ENCODE peak calls at places on chromosomes 3 and 15, in nine cellular contexts. H is GM20000; J is WTC11; U is B cell; D is CD8-positive, alpha-beta T cell; P is lower lobe of right lung; Q is endothelial cell; Y is astrocyte of the spinal cord; K is lung. A is an unnamed sample.

GRCh38 chr15:88476635-88477038 is 9.1 kb downstream of the MRPS11 start:
- DNase-seq in H (peak), J (peak), U (no peak), D (no peak), P (no peak), Q (peak), Y (peak), K (no peak), A (peak)

GRCh38 chr3:29348311-29348710 is 67.4 kb downstream of the RBMS3 start:
- DNase-seq in H (no peak), J (no peak), U (no peak), D (no peak), P (no peak), Q (no peak), Y (no peak), K (no peak), A (no peak)

GRCh38 chr15:52528465-52529288 is at the start of gene MYO5A:
- DNase-seq in H (peak), J (peak), U (peak), D (peak), P (peak), Q (peak), Y (peak), K (peak), A (peak)

GRCh38 chr3:53375019-53375418 is 27.7 kb upstream of the DCP1A start:
- DNase-seq in H (peak), J (peak), U (peak), D (peak), P (peak), Q (peak), Y (peak), K (peak), A (peak)

GRCh38 chr3:116127464-116127863 is 317.8 kb downstream of the LSAMP start:
- DNase-seq in H (no peak), J (no peak), U (no peak), D (no peak), P (no peak), Q (no peak), Y (no peak), K (no peak), A (no peak)

GRCh38 chr3:43155464-43156121 is 49.7 kb upstream of the POMGNT2 start:
- DNase-seq in H (no peak), J (peak), U (no peak), D (no peak), P (no peak), Q (peak), Y (peak), K (peak), A (peak)

GRCh38 chr15:38176696-38177095 is 75.9 kb upstream of the SPRED1 start:
- DNase-seq in H (no peak), J (no peak), U (no peak), D (no peak), P (no peak), Q (no peak), Y (peak), K (no peak), A (no peak)

GRCh38 chr3:187005827-187006481 is 75.6 kb downstream of the ST6GAL1 start:
- DNase-seq in H (no peak), J (no peak), U (no peak), D (peak), P (no peak), Q (no peak), Y (no peak), K (no peak), A (no peak)

GRCh38 chr15:28246605-28247004 is 75.4 kb downstream of the HERC2 start:
- DNase-seq in H (no peak), J (no peak), U (no peak), D (no peak), P (no peak), Q (no peak), Y (no peak), K (no peak), A (no peak)

GRCh38 chr3:116256843-116257485 is 188.3 kb downstream of the LSAMP start:
- DNase-seq in H (no peak), J (no peak), U (no peak), D (no peak), P (no peak), Q (no peak), Y (no peak), K (no peak), A (no peak)

GRCh38 chr15:77617507-77618285 is 15.0 kb downstream of the LINGO1 start:
- DNase-seq in H (peak), J (peak), U (no peak), D (no peak), P (no peak), Q (peak), Y (no peak), K (no peak), A (peak)

GRCh38 chr3:50158747-50159146 is 3.6 kb downstream of the SEMA3F start:
- DNase-seq in H (no peak), J (no peak), U (no peak), D (no peak), P (no peak), Q (no peak), Y (no peak), K (no peak), A (no peak)

GRCh38 chr3:172648736-172649135 is 62.1 kb downstream of the NCEH1 start:
- DNase-seq in H (no peak), J (no peak), U (no peak), D (no peak), P (no peak), Q (no peak), Y (no peak), K (no peak), A (peak)

GRCh38 chr3:180594631-180595348 is 7.2 kb upstream of the TTC14 start:
- DNase-seq in H (peak), J (no peak), U (no peak), D (no peak), P (no peak), Q (no peak), Y (peak), K (no peak), A (peak)

GRCh38 chr3:23468203-23468602 is 265.1 kb downstream of the UBE2E2 start:
- DNase-seq in H (no peak), J (no peak), U (no peak), D (no peak), P (no peak), Q (no peak), Y (no peak), K (no peak), A (no peak)

GRCh38 chr3:41053220-41053619 is 146.1 kb upstream of the CTNNB1 start:
- DNase-seq in H (no peak), J (no peak), U (no peak), D (no peak), P (no peak), Q (no peak), Y (no peak), K (no peak), A (peak)

GRCh38 chr15:88650556-88650955 is 11.7 kb downstream of the ISG20 start:
- DNase-seq in H (no peak), J (no peak), U (peak), D (peak), P (no peak), Q (no peak), Y (no peak), K (peak), A (no peak)

GRCh38 chr3:37163262-37164020 is 10.9 kb downstream of the LRRFIP2 start:
- DNase-seq in H (no peak), J (peak), U (no peak), D (no peak), P (no peak), Q (peak), Y (peak), K (no peak), A (peak)

GRCh38 chr3:23712656-23713559 is 92.8 kb upstream of the UBE2E1 start:
- DNase-seq in H (no peak), J (peak), U (no peak), D (no peak), P (no peak), Q (peak), Y (peak), K (no peak), A (peak)

GRCh38 chr3:64983583-64984359 is 296.0 kb upstream of the ADAMTS9 start:
- DNase-seq in H (no peak), J (no peak), U (no peak), D (no peak), P (no peak), Q (no peak), Y (no peak), K (no peak), A (no peak)

GRCh38 chr3:38555926-38556325 is 59.8 kb downstream of the EXOG start:
- DNase-seq in H (no peak), J (no peak), U (no peak), D (no peak), P (peak), Q (no peak), Y (no peak), K (no peak), A (no peak)

GRCh38 chr3:185253645-185254410 is at the start of gene EHHADH:
- DNase-seq in H (peak), J (peak), U (peak), D (peak), P (peak), Q (peak), Y (peak), K (peak), A (peak)

GRCh38 chr15:59492389-59493377 is 54.7 kb downstream of the FAM81A start:
- DNase-seq in H (peak), J (peak), U (peak), D (peak), P (peak), Q (peak), Y (peak), K (peak), A (peak)

GRCh38 chr15:74451861-74452835 is 8.8 kb downstream of the UBL7 start:
- DNase-seq in H (no peak), J (no peak), U (no peak), D (no peak), P (no peak), Q (no peak), Y (no peak), K (no peak), A (no peak)

GRCh38 chr15:56868251-56868650 is 50.2 kb upstream of the TCF12 start:
- DNase-seq in H (no peak), J (no peak), U (no peak), D (no peak), P (no peak), Q (no peak), Y (no peak), K (no peak), A (no peak)

GRCh38 chr15:62883938-62884479 is 158.5 kb upstream of the TPM1 start:
- DNase-seq in H (no peak), J (no peak), U (no peak), D (no peak), P (no peak), Q (no peak), Y (no peak), K (no peak), A (no peak)

GRCh38 chr3:173513123-173513522 is 115.6 kb downstream of the NLGN1 start:
- DNase-seq in H (peak), J (no peak), U (no peak), D (no peak), P (no peak), Q (no peak), Y (no peak), K (no peak), A (peak)

GRCh38 chr15:77487479-77487861 is 66.8 kb downstream of the HMG20A start:
- DNase-seq in H (no peak), J (no peak), U (no peak), D (no peak), P (no peak), Q (peak), Y (no peak), K (no peak), A (no peak)

GRCh38 chr3:89571707-89572106 is 464.3 kb downstream of the EPHA3 start:
- DNase-seq in H (no peak), J (no peak), U (no peak), D (no peak), P (peak), Q (no peak), Y (no peak), K (no peak), A (no peak)

GRCh38 chr3:156413293-156413912 is 141.5 kb downstream of the SSR3 start:
- DNase-seq in H (no peak), J (no peak), U (no peak), D (no peak), P (no peak), Q (no peak), Y (no peak), K (no peak), A (no peak)

GRCh38 chr3:18562364-18563154 is 137.4 kb upstream of the SATB1 start:
- DNase-seq in H (no peak), J (no peak), U (no peak), D (no peak), P (no peak), Q (no peak), Y (no peak), K (no peak), A (no peak)

GRCh38 chr3:55558316-55558715 is 71.2 kb upstream of the WNT5A start:
- DNase-seq in H (no peak), J (no peak), U (no peak), D (no peak), P (no peak), Q (no peak), Y (peak), K (no peak), A (no peak)

GRCh38 chr3:64463981-64464380 is 223.8 kb downstream of the ADAMTS9 start:
- DNase-seq in H (no peak), J (no peak), U (no peak), D (no peak), P (no peak), Q (no peak), Y (no peak), K (no peak), A (no peak)

GRCh38 chr3:37241880-37242279 is 67.5 kb upstream of the LRRFIP2 start:
- DNase-seq in H (no peak), J (no peak), U (no peak), D (no peak), P (no peak), Q (no peak), Y (no peak), K (no peak), A (no peak)

GRCh38 chr3:11272913-11273574 is 847 bp downstream of the ATG7 start:
- DNase-seq in H (no peak), J (no peak), U (no peak), D (no peak), P (no peak), Q (no peak), Y (no peak), K (no peak), A (no peak)

GRCh38 chr3:54660599-54661210 is 267.2 kb downstream of the LRTM1 start:
- DNase-seq in H (no peak), J (no peak), U (no peak), D (no peak), P (no peak), Q (no peak), Y (no peak), K (no peak), A (no peak)

GRCh38 chr15:36845270-36845669 is 255.1 kb downstream of the MEIS2 start:
- DNase-seq in H (no peak), J (no peak), U (no peak), D (no peak), P (no peak), Q (no peak), Y (no peak), K (no peak), A (no peak)

GRCh38 chr15:36843822-36844221 is 256.5 kb downstream of the MEIS2 start:
- DNase-seq in H (no peak), J (no peak), U (no peak), D (no peak), P (no peak), Q (no peak), Y (no peak), K (no peak), A (no peak)

GRCh38 chr15:36841154-36841553 is 259.2 kb downstream of the MEIS2 start:
- DNase-seq in H (no peak), J (no peak), U (no peak), D (no peak), P (no peak), Q (no peak), Y (no peak), K (no peak), A (no peak)

DNA sequence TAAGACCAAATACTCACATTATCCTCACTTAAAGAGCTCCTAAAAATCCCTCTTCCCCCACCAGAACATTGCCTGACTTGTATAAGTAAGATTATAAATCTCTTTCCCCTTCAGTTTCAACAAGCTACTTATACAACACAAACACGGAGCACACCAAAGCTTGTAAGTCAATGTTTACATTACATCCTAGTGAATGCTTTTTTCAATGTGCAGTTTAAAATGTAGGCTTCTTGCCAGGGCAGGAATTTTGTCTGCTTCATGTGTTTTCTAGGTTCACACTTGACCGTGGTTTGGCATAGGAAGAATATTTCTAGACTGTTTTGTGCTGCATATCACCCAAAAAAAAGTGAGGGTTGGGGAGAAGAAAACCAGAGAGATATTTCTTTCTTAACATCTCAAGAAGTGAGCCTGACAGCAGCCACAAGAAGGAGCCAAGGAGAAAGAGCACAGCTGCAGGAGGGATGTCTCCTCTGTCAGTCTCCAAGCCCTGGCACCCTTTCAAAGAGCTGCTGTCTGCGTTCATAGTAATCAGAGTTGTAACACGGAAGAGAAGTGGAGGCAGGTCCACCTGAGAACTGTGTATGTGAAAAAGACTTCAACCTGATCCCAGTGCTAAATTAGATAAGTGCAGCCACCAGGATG is 255.8 kb downstream of the MEIS2 start:
- DNase-seq in H (no peak), J (no peak), U (no peak), D (no peak), P (no peak), Q (no peak), Y (peak), K (no peak), A (no peak)
- TF ChIP-seq CTCF in H (no peak), J (no peak), U (no peak), D (no peak), P (no peak), Q (no peak), Y (peak), K (no peak), A (no peak)

GRCh38 chr3:2992534-2992933 is 117.6 kb downstream of the IL5RA start:
- DNase-seq in H (no peak), J (no peak), U (no peak), D (no peak), P (no peak), Q (no peak), Y (no peak), K (no peak), A (no peak)

GRCh38 chr3:2993719-2994118 is 116.5 kb downstream of the IL5RA start:
- DNase-seq in H (no peak), J (no peak), U (no peak), D (no peak), P (no peak), Q (no peak), Y (no peak), K (no peak), A (no peak)
- TF ChIP-seq CTCF in H (no peak), J (no peak), U (no peak), D (no peak), P (no peak), Q (no peak), Y (no peak), K (no peak), A (no peak)

DNA sequence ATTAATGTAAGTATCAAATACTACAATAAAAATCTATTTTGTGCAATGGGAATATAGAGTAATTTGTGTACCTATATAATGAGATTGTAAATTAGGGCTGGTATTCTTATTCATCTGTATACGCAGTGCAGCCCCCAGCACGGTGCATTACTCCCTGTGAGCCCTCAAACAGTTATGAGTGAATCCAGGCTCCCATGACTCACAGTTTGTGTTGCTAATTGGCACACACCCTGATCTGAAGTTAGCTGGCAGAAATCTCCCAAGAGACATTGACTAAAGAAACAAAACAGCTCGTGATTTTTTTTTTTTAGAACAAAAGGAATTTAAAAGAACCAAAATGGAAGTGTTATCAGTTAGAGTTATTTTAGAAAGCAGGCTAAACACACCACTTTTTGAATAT is 15.7 kb downstream of the GK5 start:
- DNase-seq in H (no peak), J (no peak), U (no peak), D (no peak), P (no peak), Q (no peak), Y (peak), K (no peak), A (peak)
- TF ChIP-seq CTCF in H (no peak), J (no peak), U (no peak), D (no peak), P (no peak), Q (no peak), Y (no peak), K (no peak), A (no peak)

DNA sequence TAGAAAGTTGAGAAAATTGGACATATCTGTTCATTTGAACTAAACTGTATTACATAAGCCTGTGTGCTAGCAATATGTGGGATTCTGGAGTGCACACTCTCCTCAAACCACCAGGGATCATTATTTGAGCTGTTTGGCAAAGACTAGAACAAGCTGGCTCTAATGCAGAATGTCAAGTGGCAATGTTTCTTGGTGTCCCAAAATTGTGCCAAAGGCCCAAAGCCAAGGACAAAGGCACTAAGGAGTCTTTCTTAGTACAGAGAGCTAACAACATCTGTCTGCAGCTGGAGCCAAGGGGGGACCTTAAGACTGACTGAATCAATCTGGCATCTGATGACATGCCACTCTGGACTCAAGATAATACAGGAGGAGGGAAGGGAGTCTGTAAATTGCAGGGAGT is 76.7 kb upstream of the STRIT1 start:
- DNase-seq in H (no peak), J (no peak), U (no peak), D (no peak), P (no peak), Q (no peak), Y (no peak), K (peak), A (no peak)
- TF ChIP-seq CTCF in H (no peak), J (no peak), U (no peak), D (no peak), P (peak), Q (no peak), Y (no peak), K (no peak), A (no peak)

DNA sequence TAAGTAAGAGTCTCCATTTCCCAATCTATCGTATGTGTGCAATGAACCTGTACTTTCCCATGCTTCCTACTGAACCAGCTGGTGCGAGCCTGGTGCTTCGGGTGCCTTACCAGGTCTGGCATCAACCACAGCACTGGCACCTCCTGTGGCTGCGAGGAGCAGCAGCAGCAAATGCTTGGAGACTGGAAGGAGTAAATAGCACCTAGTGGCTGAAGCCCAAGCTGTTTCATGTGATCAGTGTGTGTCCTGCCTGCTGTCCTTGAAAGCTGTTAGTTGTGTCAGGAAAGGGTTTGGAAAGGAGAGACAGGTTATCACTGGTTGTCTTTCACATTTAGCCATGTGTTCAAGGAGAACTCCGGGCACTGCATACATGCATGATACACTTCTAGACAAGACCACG is 31.8 kb downstream of the PCOLCE2 start:
- DNase-seq in H (no peak), J (peak), U (no peak), D (no peak), P (no peak), Q (peak), Y (no peak), K (no peak), A (peak)
- TF ChIP-seq CTCF in H (no peak), J (no peak), U (no peak), D (no peak), P (no peak), Q (peak), Y (no peak), K (no peak), A (peak)

A was measured in bronchial epithelial cell.